ENCODE peak calls at places on chromosomes 12 and 14, in ten cellular contexts. One of them, this sample, is unnamed.
A peak's percentile ranks its signal among the peaks of the same experiment; 100 is the strongest.

GRCh38 chr12:73506611-73507010 is 1031.0 kb upstream of the ATXN7L3B start:
- DNase-seq in heart right ventricle: no peak
- DNase-seq in left ventricle myocardium inferior: no peak
- DNase-seq in spleen: no peak
- DNase-seq in A673: no peak
- DNase-seq in IMR-90: no peak
- DNase-seq in psoas muscle: no peak
- DNase-seq in Peyer's patch: no peak
- DNase-seq in A549: no peak
- DNase-seq in right atrium auricular region: no peak
- DNase-seq in this sample: no peak

GRCh38 chr14:105617201-105617777 is 90.9 kb downstream of the TMEM121 start:
- DNase-seq in IMR-90: no peak
- DNase-seq in Peyer's patch: peak; percentile 44
- DNase-seq in A673: no peak
- DNase-seq in spleen: no peak
- DNase-seq in psoas muscle: no peak
- DNase-seq in right atrium auricular region: peak; percentile 53
- DNase-seq in heart right ventricle: no peak
- DNase-seq in A549: no peak
- DNase-seq in left ventricle myocardium inferior: no peak
- DNase-seq in this sample: peak; percentile 55

GRCh38 chr14:106586098-106586704 is 1059.8 kb downstream of the TMEM121 start:
- DNase-seq in right atrium auricular region: no peak
- DNase-seq in psoas muscle: no peak
- DNase-seq in heart right ventricle: no peak
- DNase-seq in left ventricle myocardium inferior: no peak
- DNase-seq in IMR-90: no peak
- DNase-seq in A673: peak; percentile 64
- DNase-seq in Peyer's patch: no peak
- DNase-seq in A549: no peak
- DNase-seq in spleen: peak; percentile 91
- DNase-seq in this sample: no peak

GRCh38 chr12:90058721-90059120 is 350.1 kb upstream of the ATP2B1 start:
- DNase-seq in left ventricle myocardium inferior: no peak
- DNase-seq in A673: peak; percentile 85
- DNase-seq in psoas muscle: no peak
- DNase-seq in heart right ventricle: no peak
- DNase-seq in A549: no peak
- DNase-seq in spleen: no peak
- DNase-seq in right atrium auricular region: no peak
- DNase-seq in IMR-90: peak; percentile 93
- DNase-seq in Peyer's patch: no peak
- DNase-seq in this sample: peak; percentile 35

GRCh38 chr12:109443794-109444193 is 33.3 kb downstream of the KCTD10 start:
- DNase-seq in spleen: no peak
- DNase-seq in A673: no peak
- DNase-seq in left ventricle myocardium inferior: no peak
- DNase-seq in right atrium auricular region: no peak
- DNase-seq in IMR-90: no peak
- DNase-seq in A549: no peak
- DNase-seq in Peyer's patch: no peak
- DNase-seq in psoas muscle: no peak
- DNase-seq in heart right ventricle: no peak
- DNase-seq in this sample: peak; percentile 43

GRCh38 chr12:63420206-63420644 is 248.1 kb downstream of the DPY19L2 start:
- DNase-seq in heart right ventricle: no peak
- DNase-seq in IMR-90: peak; percentile 59
- DNase-seq in A549: peak; percentile 49
- DNase-seq in left ventricle myocardium inferior: peak; percentile 15
- DNase-seq in spleen: no peak
- DNase-seq in right atrium auricular region: no peak
- DNase-seq in psoas muscle: no peak
- DNase-seq in Peyer's patch: no peak
- DNase-seq in A673: peak; percentile 99
- DNase-seq in this sample: no peak

GRCh38 chr12:105741786-105742566 is 396.8 kb downstream of the NUAK1 start:
- DNase-seq in A549: no peak
- DNase-seq in spleen: no peak
- DNase-seq in IMR-90: peak; percentile 83
- DNase-seq in left ventricle myocardium inferior: peak; percentile 16
- DNase-seq in right atrium auricular region: no peak
- DNase-seq in Peyer's patch: no peak
- DNase-seq in A673: peak; percentile 12
- DNase-seq in heart right ventricle: no peak
- DNase-seq in psoas muscle: no peak
- DNase-seq in this sample: no peak

GRCh38 chr12:113070117-113070906 is 13.8 kb downstream of the DTX1 start:
- DNase-seq in A673: no peak
- DNase-seq in right atrium auricular region: no peak
- DNase-seq in left ventricle myocardium inferior: peak; percentile 37
- DNase-seq in spleen: peak; percentile 95
- DNase-seq in IMR-90: no peak
- DNase-seq in A549: no peak
- DNase-seq in heart right ventricle: peak; percentile 43
- DNase-seq in Peyer's patch: no peak
- DNase-seq in psoas muscle: no peak
- DNase-seq in this sample: peak; percentile 60

GRCh38 chr14:35335388-35336092 is 43.4 kb downstream of the PSMA6 start:
- DNase-seq in Peyer's patch: peak; percentile 96
- DNase-seq in psoas muscle: peak; percentile 53
- DNase-seq in spleen: no peak
- DNase-seq in IMR-90: no peak
- DNase-seq in left ventricle myocardium inferior: peak; percentile 57
- DNase-seq in A549: peak; percentile 72
- DNase-seq in A673: no peak
- DNase-seq in heart right ventricle: peak; percentile 65
- DNase-seq in right atrium auricular region: no peak
- DNase-seq in this sample: peak; percentile 82

GRCh38 chr14:35336171-35337073 is 44.2 kb downstream of the PSMA6 start:
- DNase-seq in A549: peak; percentile 89
- DNase-seq in A673: no peak
- DNase-seq in IMR-90: peak; percentile 85
- DNase-seq in spleen: peak; percentile 92
- DNase-seq in right atrium auricular region: peak; percentile 95
- DNase-seq in heart right ventricle: peak; percentile 95
- DNase-seq in Peyer's patch: peak; percentile 92
- DNase-seq in psoas muscle: peak; percentile 93
- DNase-seq in left ventricle myocardium inferior: peak; percentile 93
- DNase-seq in this sample: peak; percentile 95

GRCh38 chr14:35337557-35338255 is 45.5 kb downstream of the PSMA6 start:
- DNase-seq in right atrium auricular region: no peak
- DNase-seq in spleen: no peak
- DNase-seq in left ventricle myocardium inferior: no peak
- DNase-seq in heart right ventricle: no peak
- DNase-seq in psoas muscle: no peak
- DNase-seq in A549: no peak
- DNase-seq in IMR-90: no peak
- DNase-seq in A673: no peak
- DNase-seq in Peyer's patch: no peak
- DNase-seq in this sample: no peak

GRCh38 chr14:35338731-35339405 is 46.7 kb downstream of the PSMA6 start:
- DNase-seq in IMR-90: no peak
- DNase-seq in psoas muscle: no peak
- DNase-seq in left ventricle myocardium inferior: no peak
- DNase-seq in spleen: no peak
- DNase-seq in Peyer's patch: no peak
- DNase-seq in right atrium auricular region: no peak
- DNase-seq in heart right ventricle: no peak
- DNase-seq in A549: no peak
- DNase-seq in A673: no peak
- DNase-seq in this sample: no peak

GRCh38 chr14:35337074-35337556 is 44.9 kb downstream of the PSMA6 start:
- DNase-seq in Peyer's patch: no peak
- DNase-seq in IMR-90: no peak
- DNase-seq in psoas muscle: no peak
- DNase-seq in A549: no peak
- DNase-seq in spleen: no peak
- DNase-seq in right atrium auricular region: no peak
- DNase-seq in left ventricle myocardium inferior: no peak
- DNase-seq in A673: no peak
- DNase-seq in heart right ventricle: no peak
- DNase-seq in this sample: no peak
- H3K4me3 ChIP-seq in Peyer's patch: no peak overlapping the region
- H3K4me3 ChIP-seq in IMR-90: no peak overlapping the region
- H3K4me3 ChIP-seq in psoas muscle: no peak overlapping the region
- H3K4me3 ChIP-seq in A549: no peak overlapping the region
- H3K4me3 ChIP-seq in spleen: no peak overlapping the region
- H3K4me3 ChIP-seq in right atrium auricular region: no peak overlapping the region
- H3K4me3 ChIP-seq in left ventricle myocardium inferior: peak overlapping the region; percentile 8
- H3K4me3 ChIP-seq in A673: no peak overlapping the region
- H3K4me3 ChIP-seq in heart right ventricle: no peak overlapping the region
- H3K4me3 ChIP-seq in this sample: no peak overlapping the region

DNA sequence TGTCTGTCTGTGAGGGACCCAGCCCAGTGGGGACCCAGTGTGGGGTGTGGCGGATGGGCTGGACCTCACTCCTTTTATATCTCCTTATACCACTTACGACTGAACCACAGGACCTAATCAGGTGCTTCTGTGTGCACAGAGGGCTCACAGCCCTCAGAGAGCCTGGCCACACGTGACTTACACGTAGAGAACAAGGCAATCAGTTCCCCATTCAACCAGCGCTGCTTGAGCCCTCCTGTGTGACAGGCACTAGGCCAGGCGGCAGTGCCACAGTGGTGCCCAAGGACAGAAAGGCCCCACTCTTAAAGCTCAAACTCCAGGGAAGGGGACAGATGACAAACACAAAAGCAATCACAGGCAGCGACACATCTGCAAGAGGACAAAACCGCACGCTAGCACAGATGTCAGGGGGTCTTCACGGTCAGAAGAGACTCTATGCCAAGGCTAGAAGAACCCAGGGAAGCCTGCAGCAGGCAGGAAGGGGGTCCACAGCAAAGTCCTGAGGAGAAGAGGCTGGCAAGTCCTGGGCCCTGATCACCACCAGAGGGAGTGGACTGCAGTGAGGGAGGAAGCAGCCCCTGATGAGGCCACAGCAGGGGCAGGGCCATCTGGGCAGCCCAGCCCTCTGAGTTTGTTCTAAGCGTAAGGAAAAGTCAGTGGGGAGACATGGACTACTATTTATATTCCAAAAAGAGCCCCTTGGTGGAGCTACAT is 39.3 kb downstream of the SETD3 start:
- DNase-seq in psoas muscle: no peak
- DNase-seq in right atrium auricular region: no peak
- DNase-seq in spleen: no peak
- DNase-seq in IMR-90: no peak
- DNase-seq in Peyer's patch: no peak
- DNase-seq in A549: no peak
- DNase-seq in heart right ventricle: no peak
- DNase-seq in left ventricle myocardium inferior: no peak
- DNase-seq in A673: peak; percentile 15
- DNase-seq in this sample: no peak
- TF ChIP-seq CTCF in psoas muscle: no peak
- TF ChIP-seq CTCF in right atrium auricular region: no peak
- TF ChIP-seq CTCF in spleen: no peak
- TF ChIP-seq CTCF in IMR-90: peak; percentile 19
- TF ChIP-seq CTCF in Peyer's patch: no peak
- TF ChIP-seq CTCF in A549: no peak
- TF ChIP-seq CTCF in heart right ventricle: no peak
- TF ChIP-seq CTCF in left ventricle myocardium inferior: no peak
- TF ChIP-seq CTCF in A673: peak; percentile 20
- TF ChIP-seq CTCF in this sample: no peak

DNA sequence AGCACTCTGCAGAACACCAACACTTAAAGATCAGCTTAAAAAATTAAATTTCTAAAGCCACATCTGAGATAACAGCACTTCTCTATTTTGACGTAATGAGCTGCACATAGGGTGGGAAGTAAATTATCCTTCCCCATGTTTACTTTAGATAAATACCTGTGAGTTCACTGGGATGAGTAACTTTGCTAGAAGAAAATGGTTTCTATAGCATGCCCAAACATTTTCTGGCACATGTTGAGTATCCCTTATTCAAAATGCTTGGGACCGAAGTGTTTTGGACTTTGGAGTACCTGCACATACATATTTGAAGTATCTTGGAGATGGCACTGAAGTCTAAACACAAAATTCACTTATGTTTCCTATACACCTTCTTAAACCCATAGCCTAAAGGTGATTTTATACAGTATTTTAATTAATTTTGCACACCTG is 6.6 kb downstream of the SLC38A2 start:
- DNase-seq in A673: no peak
- DNase-seq in A549: no peak
- DNase-seq in psoas muscle: no peak
- DNase-seq in IMR-90: no peak
- DNase-seq in right atrium auricular region: no peak
- DNase-seq in heart right ventricle: no peak
- DNase-seq in left ventricle myocardium inferior: no peak
- DNase-seq in Peyer's patch: no peak
- DNase-seq in spleen: no peak
- DNase-seq in this sample: no peak
- H3K4me1 ChIP-seq in A673: peaks cover 80% of the 10 kb centered on the region
- H3K4me1 ChIP-seq in A549: peaks cover 87% of the 10 kb centered on the region
- H3K4me1 ChIP-seq in psoas muscle: peaks cover 90% of the 10 kb centered on the region
- H3K4me1 ChIP-seq in IMR-90: peaks cover 2% of the 10 kb centered on the region
- H3K4me1 ChIP-seq in right atrium auricular region: peaks cover 95% of the 10 kb centered on the region
- H3K4me1 ChIP-seq in heart right ventricle: peaks cover 98% of the 10 kb centered on the region
- H3K4me1 ChIP-seq in left ventricle myocardium inferior: peaks cover 100% of the 10 kb centered on the region
- H3K4me1 ChIP-seq in Peyer's patch: no peaks in the 10 kb centered on the region
- H3K4me1 ChIP-seq in spleen: peaks cover 57% of the 10 kb centered on the region
- H3K4me1 ChIP-seq in this sample: peaks cover 56% of the 10 kb centered on the region

GRCh38 chr12:32686340-32686739 is 7.2 kb downstream of the DNM1L start:
- DNase-seq in heart right ventricle: no peak
- DNase-seq in Peyer's patch: no peak
- DNase-seq in A673: no peak
- DNase-seq in psoas muscle: no peak
- DNase-seq in left ventricle myocardium inferior: no peak
- DNase-seq in right atrium auricular region: no peak
- DNase-seq in A549: no peak
- DNase-seq in spleen: no peak
- DNase-seq in IMR-90: no peak
- DNase-seq in this sample: no peak

GRCh38 chr12:32679910-32680217 is 763 bp downstream of the DNM1L start:
- DNase-seq in heart right ventricle: no peak
- DNase-seq in A549: no peak
- DNase-seq in spleen: no peak
- DNase-seq in right atrium auricular region: no peak
- DNase-seq in IMR-90: no peak
- DNase-seq in A673: no peak
- DNase-seq in psoas muscle: no peak
- DNase-seq in left ventricle myocardium inferior: no peak
- DNase-seq in Peyer's patch: no peak
- DNase-seq in this sample: no peak

GRCh38 chr12:32680787-32681186 is 1.7 kb downstream of the DNM1L start:
- DNase-seq in heart right ventricle: no peak
- DNase-seq in spleen: no peak
- DNase-seq in Peyer's patch: no peak
- DNase-seq in A549: no peak
- DNase-seq in psoas muscle: no peak
- DNase-seq in left ventricle myocardium inferior: no peak
- DNase-seq in A673: no peak
- DNase-seq in IMR-90: no peak
- DNase-seq in right atrium auricular region: no peak
- DNase-seq in this sample: no peak

GRCh38 chr12:32679091-32679909 is at the start of gene DNM1L:
- DNase-seq in psoas muscle: peak; percentile 93
- DNase-seq in spleen: peak; percentile 99
- DNase-seq in IMR-90: peak; percentile 96
- DNase-seq in A549: peak; percentile 96
- DNase-seq in left ventricle myocardium inferior: peak; percentile 93
- DNase-seq in heart right ventricle: peak; percentile 93
- DNase-seq in A673: peak; percentile 98
- DNase-seq in Peyer's patch: peak; percentile 94
- DNase-seq in right atrium auricular region: peak; percentile 90
- DNase-seq in this sample: peak; percentile 99

GRCh38 chr12:32681272-32681671 is 2.2 kb downstream of the DNM1L start:
- DNase-seq in right atrium auricular region: no peak
- DNase-seq in IMR-90: no peak
- DNase-seq in left ventricle myocardium inferior: no peak
- DNase-seq in heart right ventricle: no peak
- DNase-seq in A673: no peak
- DNase-seq in spleen: no peak
- DNase-seq in Peyer's patch: no peak
- DNase-seq in psoas muscle: no peak
- DNase-seq in A549: no peak
- DNase-seq in this sample: no peak
- H3K4me3 ChIP-seq in right atrium auricular region: no peak overlapping the region
- H3K4me3 ChIP-seq in IMR-90: no peak overlapping the region
- H3K4me3 ChIP-seq in left ventricle myocardium inferior: no peak overlapping the region
- H3K4me3 ChIP-seq in heart right ventricle: no peak overlapping the region
- H3K4me3 ChIP-seq in A673: peak overlapping the region; percentile 86
- H3K4me3 ChIP-seq in spleen: no peak overlapping the region
- H3K4me3 ChIP-seq in Peyer's patch: no peak overlapping the region
- H3K4me3 ChIP-seq in psoas muscle: no peak overlapping the region
- H3K4me3 ChIP-seq in A549: peak overlapping the region; percentile 82
- H3K4me3 ChIP-seq in this sample: no peak overlapping the region